ENCODE peak calls at places on chromosomes 11 and 22, in nine cellular contexts. J is dorsolateral prefrontal cortex, X is body of pancreas, M is heart right ventricle, A is ovary, S is BJ, O is fibroblast of the aortic adventitia, T is sigmoid colon, Q is lower leg skin. N is an unnamed sample.

GRCh38 chr22:40243891-40244290 is 66.2 kb downstream of the TNRC6B start:
- DNase-seq in J (no peak), X (no peak), M (no peak), A (no peak), S (no peak), O (no peak), T (no peak), Q (no peak), N (no peak)

GRCh38 chr22:46066691-46067090 is 83.6 kb upstream of the PPARA start:
- DNase-seq in J (peak), X (peak), M (peak), A (peak), S (no peak), O (peak), T (peak), Q (peak), N (no peak)

GRCh38 chr22:28232231-28232630 is 313.2 kb upstream of the PITPNB start:
- DNase-seq in J (no peak), X (no peak), M (no peak), A (no peak), S (no peak), O (no peak), T (no peak), Q (no peak), N (no peak)

GRCh38 chr11:20453657-20454316 is 66.3 kb downstream of the PRMT3 start:
- DNase-seq in J (no peak), X (no peak), M (no peak), A (no peak), S (no peak), O (no peak), T (no peak), Q (no peak), N (no peak)

GRCh38 chr22:35446365-35446764 is 46.4 kb downstream of the MCM5 start:
- DNase-seq in J (peak), X (no peak), M (no peak), A (no peak), S (peak), O (peak), T (peak), Q (no peak), N (peak)

GRCh38 chr11:19631657-19632325 is 80.8 kb upstream of the NAV2 start:
- DNase-seq in J (no peak), X (no peak), M (no peak), A (no peak), S (no peak), O (peak), T (no peak), Q (no peak), N (no peak)

GRCh38 chr11:721913-722811 is 16.1 kb downstream of the EPS8L2 start:
- DNase-seq in J (no peak), X (no peak), M (no peak), A (no peak), S (no peak), O (no peak), T (no peak), Q (no peak), N (no peak)

GRCh38 chr11:11611381-11611780 is 10.4 kb downstream of the GALNT18 start:
- DNase-seq in J (no peak), X (no peak), M (no peak), A (no peak), S (no peak), O (no peak), T (no peak), Q (no peak), N (no peak)

GRCh38 chr11:11786771-11787170 is 55.0 kb upstream of the USP47 start:
- DNase-seq in J (no peak), X (no peak), M (no peak), A (no peak), S (no peak), O (peak), T (no peak), Q (no peak), N (no peak)

GRCh38 chr11:135074397-135074998 is 662.5 kb upstream of the B3GAT1 start:
- DNase-seq in J (no peak), X (no peak), M (no peak), A (no peak), S (no peak), O (no peak), T (no peak), Q (no peak), N (no peak)

GRCh38 chr11:40797981-40798380 is 661.5 kb downstream of the LRRC4C start:
- DNase-seq in J (no peak), X (no peak), M (no peak), A (no peak), S (no peak), O (no peak), T (no peak), Q (no peak), N (no peak)

GRCh38 chr11:68269414-68270081 is 2.2 kb downstream of the C11orf24 start:
- DNase-seq in J (no peak), X (no peak), M (no peak), A (no peak), S (no peak), O (peak), T (no peak), Q (peak), N (no peak)

GRCh38 chr22:20457506-20458240 is 20.0 kb upstream of the SCARF2 start:
- DNase-seq in J (peak), X (no peak), M (no peak), A (peak), S (no peak), O (no peak), T (peak), Q (no peak), N (no peak)

GRCh38 chr22:20456722-20457076 is 19.1 kb upstream of the SCARF2 start:
- DNase-seq in J (peak), X (no peak), M (no peak), A (peak), S (no peak), O (no peak), T (peak), Q (no peak), N (no peak)

GRCh38 chr22:20458530-20459151 is 21.0 kb upstream of the SCARF2 start:
- DNase-seq in J (peak), X (no peak), M (no peak), A (peak), S (no peak), O (no peak), T (no peak), Q (no peak), N (no peak)

GRCh38 chr22:20455709-20456063 is 18.1 kb upstream of the SCARF2 start:
- DNase-seq in J (peak), X (no peak), M (no peak), A (peak), S (no peak), O (no peak), T (peak), Q (no peak), N (no peak)

GRCh38 chr22:20456064-20456721 is 18.6 kb upstream of the SCARF2 start:
- DNase-seq in J (peak), X (peak), M (peak), A (peak), S (no peak), O (peak), T (peak), Q (peak), N (peak)
- TF ChIP-seq CTCF in J (peak), X (peak), M (peak), A (peak), S (peak), O (peak), T (peak), Q (no peak), N (peak)

DNA sequence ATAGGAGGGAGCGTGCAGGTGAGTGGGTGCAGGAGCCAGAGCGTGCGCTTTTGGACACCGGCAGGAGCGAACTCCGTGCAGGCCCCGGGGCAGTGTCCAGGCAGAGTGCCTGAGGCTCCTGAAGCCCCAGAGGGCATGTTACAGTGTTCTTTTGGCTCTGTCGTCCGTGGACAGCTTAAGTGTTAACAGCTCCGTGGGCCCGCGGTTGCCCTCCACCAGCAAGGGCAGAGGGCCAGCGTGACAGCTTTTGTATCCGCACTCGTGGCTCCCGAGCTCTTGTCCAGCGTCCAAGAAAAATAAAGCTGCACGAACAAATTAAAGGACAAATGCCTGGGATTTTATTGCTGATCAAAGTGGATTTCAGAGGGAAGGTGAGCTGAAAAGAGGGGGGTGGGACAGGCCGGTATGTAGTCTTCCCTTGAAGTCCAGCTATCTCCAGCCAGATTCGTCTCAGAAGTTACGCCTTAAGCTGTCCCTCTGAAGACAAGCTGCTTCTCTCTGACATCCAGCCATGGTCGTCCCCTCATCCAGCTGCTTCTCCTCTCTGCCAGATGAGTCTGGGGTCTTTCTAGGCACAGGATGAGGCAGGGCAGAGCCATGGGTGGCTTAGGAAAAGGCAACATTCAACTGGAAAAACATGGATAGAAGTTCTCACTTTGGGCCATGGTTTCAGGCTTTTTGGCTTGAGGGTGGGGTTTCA is 957 bp upstream of the TMEM109 start:
- DNase-seq in J (no peak), X (no peak), M (no peak), A (no peak), S (no peak), O (no peak), T (peak), Q (no peak), N (no peak)
- H3K4me3 ChIP-seq in J (peak), X (no peak), M (peak), A (no peak), S (no peak), O (peak), T (peak), Q (no peak), N (no peak)

GRCh38 chr22:37751449-37752188 is 54.8 kb downstream of the TRIOBP start:
- DNase-seq in J (no peak), X (peak), M (no peak), A (peak), S (no peak), O (peak), T (no peak), Q (no peak), N (no peak)

GRCh38 chr22:37750596-37751162 is 53.8 kb downstream of the TRIOBP start:
- DNase-seq in J (no peak), X (peak), M (no peak), A (no peak), S (no peak), O (no peak), T (no peak), Q (no peak), N (no peak)

GRCh38 chr22:37749831-37750595 is 53.2 kb downstream of the TRIOBP start:
- DNase-seq in J (no peak), X (peak), M (no peak), A (no peak), S (no peak), O (peak), T (no peak), Q (no peak), N (no peak)

GRCh38 chr22:37753746-37754145 is 54.0 kb upstream of the GCAT start:
- DNase-seq in J (no peak), X (peak), M (no peak), A (peak), S (no peak), O (peak), T (no peak), Q (no peak), N (no peak)

GRCh38 chr22:37752189-37753061 is 55.3 kb upstream of the GCAT start:
- DNase-seq in J (no peak), X (peak), M (peak), A (peak), S (peak), O (peak), T (peak), Q (peak), N (peak)
- TF ChIP-seq CTCF in J (no peak), X (no peak), M (peak), A (peak), S (peak), O (peak), T (peak), Q (no peak), N (peak)

GRCh38 chr11:111860257-111860656 is 11.1 kb downstream of the ALG9 start:
- DNase-seq in J (no peak), X (no peak), M (no peak), A (no peak), S (no peak), O (no peak), T (no peak), Q (no peak), N (no peak)
- H3K4me3 ChIP-seq in J (no peak), X (no peak), M (no peak), A (no peak), S (no peak), O (no peak), T (no peak), Q (no peak), N (no peak)

N was measured in AG04449.